ENCODE peak calls at places on chromosomes 2 and 18, in four cellular contexts. X is WTC11, V is K562, N is HepG2. Z is an unnamed sample.

GRCh38 chr18:35817604-35818352 is 154.7 kb upstream of the RMP24 start:
- DNase-seq in N (no peak), X (no peak), V (no peak), Z (no peak)

GRCh38 chr2:232476791-232477190 is 10.8 kb downstream of the ECEL1 start:
- DNase-seq in V (no peak), X (no peak), N (no peak), Z (no peak)

GRCh38 chr2:1859671-1860450 is 115.5 kb upstream of the PXDN start:
- DNase-seq in N (no peak), V (no peak), X (no peak), Z (no peak)

GRCh38 chr2:170409164-170409535 is 231.2 kb downstream of the MYO3B start:
- DNase-seq in V (peak; percentile 79), N (peak; percentile 71), X (peak; percentile 80), Z (peak; percentile 69)

GRCh38 chr2:29527947-29528346 is 393.4 kb downstream of the ALK start:
- DNase-seq in N (no peak), X (no peak), V (no peak), Z (no peak)

GRCh38 chr2:224570328-224570993 is 14.7 kb downstream of the CUL3 start:
- DNase-seq in X (no peak), N (no peak), V (no peak), Z (no peak)

GRCh38 chr2:85861180-85861579 is 27.6 kb downstream of the ST3GAL5 start:
- DNase-seq in X (no peak), V (no peak), N (no peak), Z (no peak)

GRCh38 chr2:234676109-234676858 is 179.4 kb upstream of the ARL4C start:
- DNase-seq in V (no peak), N (peak; percentile 96), X (no peak), Z (no peak)

GRCh38 chr2:43225788-43226557 is 433 bp downstream of the ZFP36L2 start:
- DNase-seq in V (peak; percentile 70), N (peak; percentile 77), X (no peak), Z (peak; percentile 41)

GRCh38 chr2:226652388-226652787 is 147.2 kb downstream of the IRS1 start:
- DNase-seq in X (no peak), N (no peak), V (no peak), Z (no peak)

GRCh38 chr2:197045115-197045514 is 118.6 kb upstream of the PGAP1 start:
- DNase-seq in V (no peak), N (no peak), X (no peak), Z (no peak)

GRCh38 chr2:122999823-123000222 is 1025.3 kb upstream of the CNTNAP5 start:
- DNase-seq in X (peak; percentile 20), N (no peak), V (no peak), Z (no peak)

GRCh38 chr2:130336877-130337734 is 5.6 kb upstream of the IMP4 start:
- DNase-seq in X (peak; percentile 90), N (peak; percentile 86), V (peak; percentile 85), Z (peak; percentile 89)

GRCh38 chr2:152602750-152603149 is 114.5 kb downstream of the PRPF40A start:
- DNase-seq in X (no peak), N (peak; percentile 9), V (no peak), Z (no peak)

GRCh38 chr2:43344911-43345373 is 118.5 kb upstream of the ZFP36L2 start:
- DNase-seq in N (no peak), X (no peak), V (peak; percentile 26), Z (no peak)

GRCh38 chr2:36633470-36634092 is 35.6 kb upstream of the FEZ2 start:
- DNase-seq in X (no peak), V (no peak), N (no peak), Z (no peak)

GRCh38 chr2:126834006-126834659 is 64.6 kb upstream of the TEX51 start:
- DNase-seq in X (no peak), V (no peak), N (no peak), Z (no peak)

GRCh38 chr2:69494126-69494525 is 56.9 kb upstream of the NFU1 start:
- DNase-seq in V (no peak), X (no peak), N (no peak), Z (no peak)

GRCh38 chr2:179917272-179917671 is 55.9 kb upstream of the ZNF385B start:
- DNase-seq in V (no peak), N (peak; percentile 13), X (no peak), Z (no peak)

GRCh38 chr2:170953976-170954375 is 24.9 kb downstream of the GORASP2 start:
- DNase-seq in N (no peak), X (no peak), V (no peak), Z (no peak)

GRCh38 chr2:80136338-80136737 is 168.2 kb downstream of the LRRTM1 start:
- DNase-seq in N (no peak), X (no peak), V (no peak), Z (no peak)

GRCh38 chr2:67797801-67798535 is 264.8 kb downstream of the C1D start:
- DNase-seq in N (no peak), X (no peak), V (no peak), Z (no peak)

GRCh38 chr18:23943104-23943503 is 71.5 kb upstream of the TTC39C start:
- DNase-seq in V (no peak), N (no peak), X (no peak), Z (no peak)

GRCh38 chr2:99156901-99157300 is 2.1 kb downstream of the LIPT1 start:
- DNase-seq in X (no peak), N (no peak), V (no peak), Z (no peak)

GRCh38 chr18:36663312-36663711 is 165.5 kb downstream of the TPGS2 start:
- DNase-seq in V (no peak), X (no peak), N (no peak), Z (no peak)

GRCh38 chr2:132256251-132256902 is 94.6 kb upstream of the ANKRD30BL start:
- DNase-seq in X (no peak), N (no peak), V (no peak), Z (no peak)

GRCh38 chr18:48788378-48788777 is 162.4 kb downstream of the SMAD7 start:
- DNase-seq in V (no peak), X (peak; percentile 5), N (no peak), Z (no peak)

GRCh38 chr18:59878644-59879043 is 21.2 kb upstream of the PMAIP1 start:
- DNase-seq in V (no peak), X (no peak), N (no peak), Z (no peak)

GRCh38 chr18:24727685-24728084 is 267.2 kb downstream of the HRH4 start:
- DNase-seq in X (peak; percentile 13), V (no peak), N (no peak), Z (no peak)

GRCh38 chr2:169462896-169463695 is 16.2 kb upstream of the BBS5 start:
- DNase-seq in X (no peak), V (no peak), N (no peak), Z (no peak)

GRCh38 chr18:55593888-55594287 is 5.9 kb upstream of the TCF4 start:
- DNase-seq in N (no peak), X (no peak), V (no peak), Z (no peak)

GRCh38 chr2:16250466-16250865 is 310.1 kb downstream of the MYCN start:
- DNase-seq in V (no peak), X (no peak), N (no peak), Z (no peak)

GRCh38 chr2:217010173-217010572 is 150.3 kb upstream of the TNP1 start:
- DNase-seq in X (no peak), V (no peak), N (peak; percentile 21), Z (no peak)

GRCh38 chr2:217016829-217017228 is 157.0 kb upstream of the TNP1 start:
- DNase-seq in X (no peak), N (no peak), V (no peak), Z (no peak)

GRCh38 chr2:217006217-217006616 is 146.4 kb upstream of the TNP1 start:
- DNase-seq in N (no peak), V (no peak), X (no peak), Z (no peak)

GRCh38 chr2:217014298-217015116 is 154.6 kb upstream of the TNP1 start:
- DNase-seq in X (no peak), V (no peak), N (no peak), Z (no peak)

DNA sequence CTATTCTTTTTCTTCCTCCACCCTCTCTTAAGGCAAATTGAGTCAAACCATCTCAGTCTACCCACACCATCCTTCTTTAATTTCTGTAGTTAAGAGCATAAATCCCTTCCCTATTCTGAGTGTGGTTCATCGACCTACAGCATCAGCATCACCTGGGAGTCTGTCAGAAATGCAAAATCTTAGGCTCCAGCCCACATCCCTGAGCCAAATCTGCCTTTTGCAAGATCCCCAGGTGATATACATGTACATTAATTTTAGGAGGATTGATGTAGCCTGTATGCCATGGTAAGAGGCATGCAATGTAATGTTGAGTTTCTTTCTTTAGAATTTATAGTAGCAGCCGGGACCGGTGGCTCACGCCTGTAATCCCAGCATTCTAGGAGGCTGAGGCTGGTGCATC is 151.7 kb upstream of the TNP1 start:
- DNase-seq in N (no peak), V (no peak), X (no peak), Z (no peak)
- TF ChIP-seq ELF4 in N (no peak), V (no peak), X (no peak), Z (no peak)

GRCh38 chr2:33018271-33018670 is 71.5 kb downstream of the LTBP1 start:
- DNase-seq in V (no peak), N (no peak), X (no peak), Z (no peak)

GRCh38 chr2:33011941-33012340 is 65.2 kb downstream of the LTBP1 start:
- DNase-seq in N (no peak), X (no peak), V (no peak), Z (no peak)

GRCh38 chr2:33014268-33014667 is 67.5 kb downstream of the LTBP1 start:
- DNase-seq in V (no peak), X (no peak), N (no peak), Z (no peak)

GRCh38 chr2:33013684-33014110 is 66.9 kb downstream of the LTBP1 start:
- DNase-seq in V (no peak), N (no peak), X (no peak), Z (no peak)

GRCh38 chr2:33015421-33016142 is 68.8 kb downstream of the LTBP1 start:
- DNase-seq in N (peak; percentile 80), V (no peak), X (no peak), Z (no peak)
- TF ChIP-seq ELF4 in N (no peak), V (no peak), X (no peak), Z (no peak)

GRCh38 chr2:151338115-151338514 is 19.3 kb upstream of the TNFAIP6 start:
- DNase-seq in X (no peak), V (no peak), N (no peak), Z (no peak)

GRCh38 chr2:151333083-151333482 is 24.3 kb upstream of the TNFAIP6 start:
- DNase-seq in X (no peak), N (no peak), V (no peak), Z (no peak)

GRCh38 chr2:151337643-151338042 is 19.7 kb upstream of the TNFAIP6 start:
- DNase-seq in N (no peak), X (no peak), V (no peak), Z (no peak)

GRCh38 chr2:151329998-151330397 is 27.4 kb upstream of the TNFAIP6 start:
- DNase-seq in X (no peak), N (no peak), V (no peak), Z (no peak)

GRCh38 chr2:151334082-151334815 is 23.1 kb upstream of the TNFAIP6 start:
- DNase-seq in X (no peak), N (peak; percentile 56), V (no peak), Z (no peak)
- TF ChIP-seq ELF4 in X (no peak), N (no peak), V (no peak), Z (no peak)

GRCh38 chr2:178229927-178230326 is 35.6 kb downstream of the OSBPL6 start:
- DNase-seq in N (no peak), V (no peak), X (no peak), Z (no peak)

GRCh38 chr2:178230396-178230795 is 36.1 kb downstream of the OSBPL6 start:
- DNase-seq in V (no peak), X (no peak), N (no peak), Z (no peak)

GRCh38 chr2:178225011-178225817 is 30.9 kb downstream of the OSBPL6 start:
- DNase-seq in N (no peak), V (no peak), X (no peak), Z (no peak)

GRCh38 chr2:178223806-178224205 is 29.5 kb downstream of the OSBPL6 start:
- DNase-seq in X (no peak), N (no peak), V (no peak), Z (no peak)

GRCh38 chr2:178227187-178227586 is 32.9 kb downstream of the OSBPL6 start:
- DNase-seq in N (no peak), V (no peak), X (no peak), Z (no peak)
- TF ChIP-seq ELF4 in N (no peak), V (no peak), X (no peak), Z (no peak)